ENCODE peak calls at places on chromosome 16, in six cellular contexts. O is A673, V is psoas muscle, X is MG63, J is SJSA1, L is colonic mucosa. E is an unnamed sample.

GRCh38 chr16:30621765-30622164 is 11.6 kb upstream of the ZNF689 start:
- DNase-seq in O (no peak), V (no peak), X (peak), J (no peak), L (no peak), E (peak)

GRCh38 chr16:53147500-53148065 is 92.8 kb downstream of the CHD9 start:
- DNase-seq in O (no peak), V (no peak), X (no peak), J (no peak), L (no peak), E (no peak)

GRCh38 chr16:1615761-1616160 is 3.6 kb downstream of the CRAMP1 start:
- DNase-seq in O (no peak), V (no peak), X (no peak), J (no peak), L (no peak), E (no peak)

GRCh38 chr16:82329070-82329469 is 159.0 kb upstream of the MPHOSPH6 start:
- DNase-seq in O (no peak), V (no peak), X (no peak), J (no peak), L (no peak), E (no peak)

GRCh38 chr16:6602401-6602800 is 730.2 kb upstream of the RBFOX1 start:
- DNase-seq in O (no peak), V (no peak), X (no peak), J (no peak), L (no peak), E (no peak)

GRCh38 chr16:1277945-1278282 is 22.0 kb downstream of the TPSD1 start:
- DNase-seq in O (no peak), V (no peak), X (no peak), J (no peak), L (no peak), E (no peak)

GRCh38 chr16:31485571-31485970 is 2.6 kb downstream of the SLC5A2 start:
- DNase-seq in O (no peak), V (no peak), X (no peak), J (no peak), L (no peak), E (no peak)

GRCh38 chr16:69150146-69150865 is 17.9 kb downstream of the UTP4 start:
- DNase-seq in O (peak), V (no peak), X (no peak), J (peak), L (peak), E (peak)

GRCh38 chr16:17084134-17084533 is 386.6 kb downstream of the XYLT1 start:
- DNase-seq in O (no peak), V (no peak), X (no peak), J (no peak), L (no peak), E (no peak)

GRCh38 chr16:5045499-5046115 is 11.9 kb upstream of the NAGPA start:
- DNase-seq in O (no peak), V (no peak), X (no peak), J (no peak), L (no peak), E (no peak)

GRCh38 chr16:15786501-15786900 is 70.3 kb downstream of the MYH11 start:
- DNase-seq in O (no peak), V (no peak), X (no peak), J (no peak), L (no peak), E (no peak)

GRCh38 chr16:84917492-84917891 is 93.8 kb downstream of the ZDHHC7 start:
- DNase-seq in O (no peak), V (no peak), X (no peak), J (no peak), L (no peak), E (no peak)

GRCh38 chr16:84199861-84200260 is 8.9 kb downstream of the ADAD2 start:
- DNase-seq in O (no peak), V (peak), X (no peak), J (no peak), L (no peak), E (no peak)

GRCh38 chr16:57689772-57690558 is 4.6 kb upstream of the DRC7 start:
- DNase-seq in O (no peak), V (no peak), X (no peak), J (no peak), L (no peak), E (no peak)

GRCh38 chr16:2686912-2687507 is 4.7 kb downstream of the KCTD5 start:
- DNase-seq in O (no peak), V (peak), X (no peak), J (no peak), L (no peak), E (no peak)

GRCh38 chr16:22948603-22949368 is 134.8 kb downstream of the HS3ST2 start:
- DNase-seq in O (peak), V (peak), X (peak), J (peak), L (peak), E (no peak)

GRCh38 chr16:26276289-26276688 is 584.5 kb downstream of the HS3ST4 start:
- DNase-seq in O (no peak), V (no peak), X (no peak), J (no peak), L (no peak), E (no peak)

GRCh38 chr16:61324044-61324443 is 712.2 kb downstream of the CDH8 start:
- DNase-seq in O (no peak), V (no peak), X (no peak), J (no peak), L (no peak), E (no peak)

GRCh38 chr16:83393196-83393981 is 414.4 kb upstream of the HSBP1 start:
- DNase-seq in O (peak), V (no peak), X (no peak), J (no peak), L (no peak), E (no peak)

GRCh38 chr16:29925173-29925804 is 737 bp downstream of the KCTD13 start:
- DNase-seq in O (no peak), V (no peak), X (no peak), J (no peak), L (peak), E (no peak)

GRCh38 chr16:70432800-70433455 is 6.0 kb downstream of the ST3GAL2 start:
- DNase-seq in O (no peak), V (no peak), X (no peak), J (no peak), L (no peak), E (no peak)

DNA sequence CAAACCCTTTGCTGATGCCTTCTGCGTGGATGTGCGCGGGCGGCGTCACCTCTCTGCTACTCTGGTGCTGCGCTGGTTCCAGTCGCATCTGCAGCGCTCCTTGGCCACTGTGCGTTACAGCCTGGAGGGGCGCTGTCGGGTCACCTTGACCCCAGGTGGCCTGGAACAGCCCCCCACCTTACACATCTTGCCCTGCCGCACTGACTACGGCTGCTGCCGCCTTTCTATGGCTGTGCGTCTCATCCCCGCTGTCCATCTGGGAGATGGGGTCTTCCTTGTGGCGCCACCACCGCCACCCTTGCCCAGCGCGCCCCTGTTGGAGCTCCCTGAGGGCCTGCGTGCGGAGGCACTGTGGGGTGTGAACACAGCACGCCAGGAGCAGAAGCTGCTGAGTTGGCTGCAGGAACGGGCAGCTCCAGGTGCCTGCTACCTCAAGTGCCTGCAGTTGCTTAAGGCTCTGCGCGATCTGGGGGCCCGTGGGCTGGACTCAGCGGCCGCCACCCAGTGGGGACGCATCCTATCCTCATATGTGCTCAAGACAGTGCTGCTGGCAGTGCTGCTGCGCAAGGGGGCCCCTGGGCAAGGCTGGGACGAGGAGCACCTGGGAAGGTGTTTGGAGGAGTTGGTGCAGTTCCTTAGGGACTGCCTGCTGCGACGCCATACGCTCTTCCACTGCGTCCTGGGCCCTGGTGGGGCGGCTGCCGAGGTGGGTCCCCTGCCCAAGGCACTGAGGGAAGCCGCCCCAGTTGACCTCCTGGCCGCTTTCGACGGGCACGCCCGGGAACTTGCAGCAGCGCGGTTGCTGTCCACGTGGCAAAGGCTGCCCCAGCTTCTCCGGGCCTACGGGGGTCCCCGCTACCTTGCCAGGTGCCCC is 1.6 kb downstream of the ITPRIPL2 start:
- DNase-seq in O (no peak), V (no peak), X (no peak), J (no peak), L (no peak), E (no peak)
- H3K4me3 ChIP-seq in O (no peak), V (peak), X (peak), J (peak), L (peak), E (peak)

GRCh38 chr16:78916928-78917545 is 683.5 kb downstream of the MAF start:
- DNase-seq in O (no peak), V (no peak), X (no peak), J (no peak), L (no peak), E (no peak)
- H3K4me3 ChIP-seq in O (no peak), V (no peak), X (no peak), J (no peak), L (no peak), E (no peak)

DNA sequence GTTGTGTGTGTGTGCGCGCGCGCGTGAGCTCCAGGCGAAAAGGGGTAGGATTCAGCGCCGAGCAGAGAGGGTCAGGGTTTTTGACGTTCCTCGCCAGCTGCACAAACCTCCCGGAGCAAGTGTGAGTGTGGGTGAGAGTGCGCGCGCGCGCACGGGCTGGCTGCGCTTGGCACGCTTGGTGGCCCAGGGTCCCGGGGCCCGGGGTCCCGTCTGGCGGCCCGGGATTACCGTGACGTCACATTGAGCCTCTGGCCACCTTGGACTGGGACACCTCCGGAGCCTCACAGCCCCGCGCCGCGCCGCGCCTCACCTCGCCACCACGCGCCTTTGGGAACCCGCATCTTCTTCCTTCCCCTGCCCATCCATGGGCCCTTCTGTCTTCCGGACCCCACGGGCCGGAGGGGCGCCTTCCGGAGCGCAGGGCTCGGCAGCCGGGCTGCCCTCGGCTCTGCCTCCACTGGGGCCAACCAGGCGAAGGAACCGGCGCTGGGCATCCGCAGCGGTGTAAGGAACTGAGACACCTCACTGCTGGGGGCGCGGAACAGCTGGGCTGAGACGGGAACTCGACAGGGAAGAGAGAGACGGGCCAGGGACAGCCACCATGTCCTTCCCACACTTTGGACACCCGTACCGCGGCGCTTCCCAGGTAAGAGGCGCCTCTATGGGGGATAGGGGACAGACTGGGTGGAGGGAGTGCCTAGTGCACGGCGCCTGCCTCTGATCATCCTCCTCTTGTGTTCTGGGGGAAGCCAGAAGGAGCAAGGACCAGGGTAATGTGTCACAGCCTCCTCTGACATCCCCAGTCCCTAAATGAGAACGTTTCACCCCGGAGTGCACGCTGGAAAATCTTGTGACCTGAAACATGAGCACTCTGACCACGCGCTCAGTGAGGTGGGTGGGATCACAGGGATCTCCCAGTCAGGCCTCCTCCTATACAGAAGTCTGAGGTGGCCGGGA is 766 bp downstream of the IRX6 start:
- DNase-seq in O (peak), V (no peak), X (peak), J (no peak), L (no peak), E (no peak)
- H3K4me3 ChIP-seq in O (peak), V (peak), X (peak), J (no peak), L (no peak), E (no peak)

DNA sequence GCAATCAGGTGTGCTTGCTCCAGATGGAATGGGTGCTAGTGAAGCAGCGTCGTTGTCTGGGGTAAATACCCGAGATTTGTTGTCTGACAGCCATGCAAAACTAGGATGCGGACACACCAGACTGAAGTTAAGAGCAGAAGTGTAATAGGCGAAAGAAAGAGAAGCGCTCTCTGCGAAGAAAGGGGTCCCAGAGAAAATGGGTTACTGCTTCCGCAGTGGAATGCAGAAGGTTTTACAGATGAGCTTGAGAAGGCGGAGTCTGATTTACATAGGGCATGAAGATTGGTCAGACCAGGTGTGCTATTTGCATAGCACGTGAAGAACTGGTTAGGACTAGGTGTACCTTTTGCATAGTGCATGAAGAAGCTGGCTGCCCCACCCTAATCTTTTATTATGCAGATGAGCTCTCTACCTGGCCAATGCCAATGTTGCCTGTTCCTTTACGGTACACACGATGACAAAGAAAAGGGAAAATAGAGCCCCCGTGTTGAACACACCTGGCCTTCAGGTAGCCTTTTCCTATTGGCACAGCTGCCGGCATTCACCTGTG is 32.0 kb upstream of the SNN start:
- DNase-seq in O (no peak), V (no peak), X (no peak), J (no peak), L (peak), E (no peak)
- H3K4me3 ChIP-seq in O (no peak), V (no peak), X (no peak), J (no peak), L (no peak), E (no peak)

GRCh38 chr16:54897930-54898329 is 32.7 kb upstream of the IRX5 start:
- DNase-seq in O (no peak), V (no peak), X (no peak), J (no peak), L (no peak), E (no peak)
- H3K4me3 ChIP-seq in O (no peak), V (no peak), X (no peak), J (no peak), L (no peak), E (no peak)

GRCh38 chr16:89199241-89200123 is 855 bp downstream of the SLC22A31 start:
- DNase-seq in O (no peak), V (peak), X (no peak), J (peak), L (no peak), E (no peak)
- H3K4me3 ChIP-seq in O (no peak), V (no peak), X (no peak), J (no peak), L (no peak), E (no peak)

GRCh38 chr16:81096715-81097208 is 567 bp upstream of the GCSH start:
- DNase-seq in O (no peak), V (no peak), X (no peak), J (no peak), L (peak), E (no peak)
- H3K4me3 ChIP-seq in O (peak), V (peak), X (peak), J (peak), L (peak), E (peak)

GRCh38 chr16:88905563-88905962 is 39.1 kb upstream of the PABPN1L start:
- DNase-seq in O (peak), V (no peak), X (no peak), J (no peak), L (no peak), E (no peak)

GRCh38 chr16:88906535-88907105 is 40.2 kb upstream of the PABPN1L start:
- DNase-seq in O (no peak), V (no peak), X (no peak), J (no peak), L (no peak), E (no peak)

GRCh38 chr16:88907768-88908167 is 41.3 kb upstream of the PABPN1L start:
- DNase-seq in O (no peak), V (no peak), X (peak), J (no peak), L (no peak), E (no peak)

GRCh38 chr16:88904676-88905365 is 38.4 kb upstream of the PABPN1L start:
- DNase-seq in O (no peak), V (no peak), X (no peak), J (no peak), L (no peak), E (no peak)

GRCh38 chr16:88906020-88906419 is 39.6 kb upstream of the PABPN1L start:
- DNase-seq in O (no peak), V (no peak), X (no peak), J (no peak), L (no peak), E (no peak)
- H3K4me3 ChIP-seq in O (no peak), V (no peak), X (no peak), J (no peak), L (no peak), E (no peak)

GRCh38 chr16:20624205-20624604 is 48.0 kb upstream of the ACSM2B start:
- DNase-seq in O (no peak), V (no peak), X (no peak), J (no peak), L (no peak), E (no peak)
- H3K4me3 ChIP-seq in O (no peak), V (no peak), X (no peak), J (no peak), L (no peak), E (no peak)

E was measured in astrocyte of the cerebellum.